ENCODE peak calls at places on chromosomes 4 and X, in four cellular contexts. V is A549, C is HepG2, O is K562. M is an unnamed sample.

GRCh38 chr4:7658297-7659204 is 223.8 kb upstream of the PSAPL1 start:
- DNase-seq in V (no peak), C (peak), O (no peak), M (no peak)

GRCh38 chr4:56307423-56307822 is 79.9 kb downstream of the AASDH start:
- DNase-seq in C (no peak), V (no peak), O (no peak), M (no peak)

GRCh38 chrX:57453901-57454300 is 137.9 kb upstream of the ZXDB start:
- DNase-seq in V (no peak), O (peak), C (peak), M (no peak)

GRCh38 chr4:34953145-34953799 is 1291.0 kb downstream of the ARAP2 start:
- DNase-seq in V (peak), O (no peak), C (peak), M (peak)

GRCh38 chr4:19074061-19074460 is 1052.5 kb upstream of the LCORL start:
- DNase-seq in C (no peak), V (no peak), O (no peak), M (no peak)

GRCh38 chr4:155353923-155354540 is 22.7 kb downstream of the MAP9 start:
- DNase-seq in O (peak), V (peak), C (peak), M (peak)

GRCh38 chr4:99723555-99724450 is 66.2 kb upstream of the C4orf54 start:
- DNase-seq in V (peak), O (peak), C (peak), M (no peak)

GRCh38 chr4:126799971-126800722 is 832.6 kb upstream of the INTU start:
- DNase-seq in C (no peak), V (no peak), O (no peak), M (no peak)

GRCh38 chrX:23478056-23478455 is 143.4 kb downstream of the PTCHD1 start:
- DNase-seq in O (no peak), C (no peak), V (no peak), M (no peak)

GRCh38 chrX:108439434-108439883 is at the start of gene COL4A5:
- DNase-seq in C (peak), O (peak), V (peak), M (peak)

GRCh38 chrX:39795591-39795990 is 302.2 kb downstream of the BCOR start:
- DNase-seq in C (no peak), V (no peak), O (no peak), M (no peak)

GRCh38 chrX:116749943-116750342 is 287.2 kb upstream of the CT83 start:
- DNase-seq in O (no peak), V (no peak), C (no peak), M (no peak)

GRCh38 chr4:168877779-168878491 is 132.1 kb downstream of the CBR4 start:
- DNase-seq in V (no peak), O (no peak), C (no peak), M (peak)

GRCh38 chr4:124806403-124806802 is 93.9 kb upstream of the ANKRD50 start:
- DNase-seq in O (peak), V (no peak), C (no peak), M (no peak)

GRCh38 chr4:128649575-128650205 is 159.8 kb upstream of the JADE1 start:
- DNase-seq in C (peak), V (no peak), O (no peak), M (no peak)

GRCh38 chr4:9889306-9889705 is 107.9 kb downstream of the DRD5 start:
- DNase-seq in V (no peak), O (no peak), C (no peak), M (no peak)

GRCh38 chr4:154361450-154361849 is 130.1 kb downstream of the DCHS2 start:
- DNase-seq in O (no peak), V (no peak), C (no peak), M (no peak)

GRCh38 chrX:78476701-78477100 is 149.3 kb upstream of the CYSLTR1 start:
- DNase-seq in O (no peak), C (no peak), V (no peak), M (no peak)
- TF ChIP-seq MAX in O (no peak), C (no peak), V (no peak), M (no peak)

DNA sequence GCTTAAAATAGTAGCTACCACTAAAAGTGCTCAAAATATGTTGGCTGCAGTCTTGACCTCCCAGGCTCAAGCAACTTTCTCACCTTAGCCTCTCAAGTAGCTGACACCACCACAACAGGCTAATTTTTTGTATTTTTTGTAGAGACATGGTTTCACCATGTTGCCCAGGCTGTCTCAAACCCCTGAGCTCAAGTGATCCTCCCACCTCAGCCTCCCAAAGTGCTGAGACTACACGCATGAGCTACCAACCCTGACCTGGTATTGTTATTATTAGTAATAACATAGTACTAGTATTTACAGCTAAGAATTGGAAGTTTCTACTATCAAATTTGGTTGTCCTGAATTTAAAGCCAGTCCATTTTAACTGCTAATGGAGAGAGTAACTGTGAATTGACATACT is 18.0 kb downstream of the STAP1 start:
- DNase-seq in O (no peak), V (no peak), C (no peak), M (no peak)
- TF ChIP-seq NR3C1 in O (no peak), V (no peak), C (no peak), M (no peak)

DNA sequence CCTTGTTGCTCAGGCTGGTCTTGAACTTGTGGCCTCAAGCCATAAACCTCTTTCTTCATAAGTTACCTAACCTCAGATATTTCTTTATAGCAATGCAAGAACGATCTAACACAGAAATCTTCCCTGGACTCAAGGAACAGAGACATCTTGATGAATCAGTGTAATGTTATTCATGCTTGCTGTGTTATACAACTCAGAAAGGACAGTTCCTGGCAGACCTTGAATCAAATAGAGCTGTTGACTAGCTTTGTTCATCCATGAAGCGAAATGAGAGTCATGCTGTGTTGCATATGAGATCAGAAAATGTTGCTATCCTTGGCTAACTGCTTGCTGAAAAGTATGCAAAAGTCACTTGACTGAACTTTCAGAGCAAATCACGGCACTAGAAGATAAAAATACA is 72.6 kb upstream of the ARHGAP24 start:
- DNase-seq in V (no peak), O (no peak), C (no peak), M (no peak)
- TF ChIP-seq MAX in V (no peak), O (no peak), C (no peak), M (no peak)

GRCh38 chrX:3527811-3528210 is 181.4 kb upstream of the MXRA5 start:
- DNase-seq in C (no peak), V (no peak), O (no peak), M (no peak)

GRCh38 chrX:3522016-3522690 is 175.7 kb upstream of the MXRA5 start:
- DNase-seq in C (no peak), V (no peak), O (no peak), M (no peak)

GRCh38 chrX:3527166-3527565 is 180.7 kb upstream of the MXRA5 start:
- DNase-seq in V (no peak), O (no peak), C (no peak), M (no peak)

GRCh38 chrX:3526749-3527148 is 180.3 kb upstream of the MXRA5 start:
- DNase-seq in V (no peak), C (no peak), O (no peak), M (no peak)

GRCh38 chrX:3526084-3526483 is 179.6 kb upstream of the MXRA5 start:
- DNase-seq in V (no peak), O (no peak), C (no peak), M (no peak)
- TF ChIP-seq NR3C1 in V (no peak), O (no peak), C (no peak), M (no peak)